ENCODE peak calls at places on chromosomes 7 and 10, in nine cellular contexts. One of them, this sample, is unnamed.

GRCh38 chr10:125087897-125088215 is 72.5 kb downstream of the CTBP2 start:
- DNase-seq in ecto neural progenitor cell: no peak
- DNase-seq in tibial artery: peak
- DNase-seq in T-cell: no peak
- DNase-seq in osteoblast: no peak
- DNase-seq in effector memory CD4-positive, alpha-beta T cell: no peak
- DNase-seq in stimulated activated CD8-positive, alpha-beta memory T cell treated with anti-CD3 and anti-CD28 coated beads, Interleukin-2, amount 100 ng/mL, for 48 hours: no peak
- DNase-seq in amniotic epithelial cell: no peak
- DNase-seq in GM23248: no peak
- DNase-seq in this sample: no peak

GRCh38 chr10:47044741-47045140 is 133.5 kb downstream of the PTPN20 start:
- DNase-seq in ecto neural progenitor cell: no peak
- DNase-seq in tibial artery: peak
- DNase-seq in T-cell: no peak
- DNase-seq in osteoblast: no peak
- DNase-seq in effector memory CD4-positive, alpha-beta T cell: no peak
- DNase-seq in stimulated activated CD8-positive, alpha-beta memory T cell treated with anti-CD3 and anti-CD28 coated beads, Interleukin-2, amount 100 ng/mL, for 48 hours: no peak
- DNase-seq in amniotic epithelial cell: no peak
- DNase-seq in GM23248: peak
- DNase-seq in this sample: no peak

GRCh38 chr7:44148961-44149550 is 7.9 kb upstream of the MYL7 start:
- DNase-seq in ecto neural progenitor cell: peak
- DNase-seq in tibial artery: peak
- DNase-seq in T-cell: no peak
- DNase-seq in osteoblast: no peak
- DNase-seq in effector memory CD4-positive, alpha-beta T cell: no peak
- DNase-seq in stimulated activated CD8-positive, alpha-beta memory T cell treated with anti-CD3 and anti-CD28 coated beads, Interleukin-2, amount 100 ng/mL, for 48 hours: no peak
- DNase-seq in amniotic epithelial cell: no peak
- DNase-seq in GM23248: no peak
- DNase-seq in this sample: no peak

GRCh38 chr10:124035928-124036558 is 57.4 kb downstream of the CHST15 start:
- DNase-seq in ecto neural progenitor cell: no peak
- DNase-seq in tibial artery: no peak
- DNase-seq in T-cell: peak
- DNase-seq in osteoblast: peak
- DNase-seq in effector memory CD4-positive, alpha-beta T cell: no peak
- DNase-seq in stimulated activated CD8-positive, alpha-beta memory T cell treated with anti-CD3 and anti-CD28 coated beads, Interleukin-2, amount 100 ng/mL, for 48 hours: peak
- DNase-seq in amniotic epithelial cell: no peak
- DNase-seq in GM23248: no peak
- DNase-seq in this sample: no peak

GRCh38 chr7:150805864-150806263 is 5.3 kb downstream of the TMEM176A start:
- DNase-seq in ecto neural progenitor cell: no peak
- DNase-seq in tibial artery: no peak
- DNase-seq in T-cell: no peak
- DNase-seq in osteoblast: no peak
- DNase-seq in effector memory CD4-positive, alpha-beta T cell: no peak
- DNase-seq in stimulated activated CD8-positive, alpha-beta memory T cell treated with anti-CD3 and anti-CD28 coated beads, Interleukin-2, amount 100 ng/mL, for 48 hours: no peak
- DNase-seq in amniotic epithelial cell: no peak
- DNase-seq in GM23248: no peak
- DNase-seq in this sample: no peak

GRCh38 chr7:17071866-17072265 is 190.1 kb upstream of the AGR3 start:
- DNase-seq in ecto neural progenitor cell: no peak
- DNase-seq in tibial artery: no peak
- DNase-seq in T-cell: no peak
- DNase-seq in osteoblast: no peak
- DNase-seq in effector memory CD4-positive, alpha-beta T cell: no peak
- DNase-seq in stimulated activated CD8-positive, alpha-beta memory T cell treated with anti-CD3 and anti-CD28 coated beads, Interleukin-2, amount 100 ng/mL, for 48 hours: no peak
- DNase-seq in amniotic epithelial cell: no peak
- DNase-seq in GM23248: no peak
- DNase-seq in this sample: no peak

GRCh38 chr7:24777811-24778210 is 20.5 kb upstream of the GSDME start:
- DNase-seq in ecto neural progenitor cell: no peak
- DNase-seq in tibial artery: no peak
- DNase-seq in T-cell: no peak
- DNase-seq in osteoblast: no peak
- DNase-seq in effector memory CD4-positive, alpha-beta T cell: no peak
- DNase-seq in stimulated activated CD8-positive, alpha-beta memory T cell treated with anti-CD3 and anti-CD28 coated beads, Interleukin-2, amount 100 ng/mL, for 48 hours: no peak
- DNase-seq in amniotic epithelial cell: no peak
- DNase-seq in GM23248: no peak
- DNase-seq in this sample: no peak

GRCh38 chr10:104300002-104300735 is 31.2 kb downstream of the GSTO2 start:
- DNase-seq in ecto neural progenitor cell: no peak
- DNase-seq in tibial artery: peak
- DNase-seq in T-cell: no peak
- DNase-seq in osteoblast: peak
- DNase-seq in effector memory CD4-positive, alpha-beta T cell: no peak
- DNase-seq in stimulated activated CD8-positive, alpha-beta memory T cell treated with anti-CD3 and anti-CD28 coated beads, Interleukin-2, amount 100 ng/mL, for 48 hours: no peak
- DNase-seq in amniotic epithelial cell: peak
- DNase-seq in GM23248: peak
- DNase-seq in this sample: peak